ENCODE peak calls at places on chromosomes 13 and 19, in four cellular contexts. P, B, E and Q are unnamed samples.

GRCh38 chr13:30704596-30704995 is 30.7 kb upstream of the ALOX5AP start:
- DNase-seq in P (no peak), B (no peak), E (no peak), Q (no peak)

GRCh38 chr19:46717034-46717715 is at the start of gene PRKD2:
- DNase-seq in P (peak; percentile 57), B (peak; percentile 9), E (peak; percentile 94), Q (peak; percentile 81)

GRCh38 chr19:51138549-51138979 is 3.5 kb upstream of the SIGLEC7 start:
- DNase-seq in P (no peak), B (no peak), E (no peak), Q (no peak)

GRCh38 chr19:45444318-45445041 is 20.8 kb upstream of the ERCC1 start:
- DNase-seq in P (no peak), B (no peak), E (peak; percentile 98), Q (peak; percentile 93)

GRCh38 chr13:36531746-36532486 is 99.6 kb downstream of the CCNA1 start:
- DNase-seq in P (peak; percentile 74), B (no peak), E (no peak), Q (no peak)

GRCh38 chr13:102402292-102402691 is 444 bp upstream of the FGF14 start:
- DNase-seq in P (peak; percentile 67), B (no peak), E (no peak), Q (peak; percentile 82)

GRCh38 chr13:19658192-19658591 is 24.7 kb downstream of the MPHOSPH8 start:
- DNase-seq in P (no peak), B (no peak), E (no peak), Q (no peak)

GRCh38 chr13:107360010-107360409 is 792.1 kb upstream of the ARGLU1 start:
- DNase-seq in P (no peak), B (no peak), E (no peak), Q (no peak)

GRCh38 chr19:10764340-10764894 is 46.5 kb downstream of the DNM2 start:
- DNase-seq in P (no peak), B (no peak), E (no peak), Q (no peak)

GRCh38 chr13:98466634-98467236 is 110.2 kb downstream of the STK24 start:
- DNase-seq in P (peak; percentile 63), B (peak; percentile 57), E (no peak), Q (peak; percentile 33)

GRCh38 chr19:10961073-10961762 is 388 bp downstream of the SMARCA4 start:
- DNase-seq in P (no peak), B (no peak), E (peak; percentile 44), Q (peak; percentile 84)

GRCh38 chr19:49818691-49819331 is 722 bp downstream of the MED25 start:
- DNase-seq in P (no peak), B (no peak), E (no peak), Q (no peak)

GRCh38 chr19:16834747-16835146 is 5.5 kb downstream of the SIN3B start:
- DNase-seq in P (peak; percentile 30), B (no peak), E (no peak), Q (no peak)

GRCh38 chr13:110388141-110388943 is 81.3 kb downstream of the COL4A2 start:
- DNase-seq in P (no peak), B (no peak), E (peak; percentile 59), Q (no peak)

GRCh38 chr19:13718733-13719132 is 45.6 kb upstream of the MRI1 start:
- DNase-seq in P (peak; percentile 47), B (peak; percentile 90), E (no peak), Q (peak; percentile 62)

GRCh38 chr13:93388701-93389100 is 162.1 kb downstream of the GPC6 start:
- DNase-seq in P (peak; percentile 82), B (no peak), E (no peak), Q (no peak)

GRCh38 chr13:28429685-28430290 is 65.1 kb downstream of the FLT1 start:
- DNase-seq in P (no peak), B (no peak), E (no peak), Q (no peak)